ENCODE peak calls at places on chromosome 2, in five cellular contexts. One of them, this sample, is unnamed.

GRCh38 chr2:170215019-170215418 is 37.1 kb downstream of the MYO3B start:
- DNase-seq in mammary epithelial cell: no peak
- DNase-seq in MM.1S: no peak
- DNase-seq in GM23338: peak
- DNase-seq in A549: no peak
- DNase-seq in this sample: no peak

GRCh38 chr2:121831841-121832240 is 76.4 kb downstream of the TSN start:
- DNase-seq in mammary epithelial cell: no peak
- DNase-seq in MM.1S: no peak
- DNase-seq in GM23338: no peak
- DNase-seq in A549: no peak
- DNase-seq in this sample: no peak

GRCh38 chr2:210399440-210400041 is 77.0 kb downstream of the LANCL1 start:
- DNase-seq in mammary epithelial cell: peak
- DNase-seq in MM.1S: peak
- DNase-seq in GM23338: no peak
- DNase-seq in A549: no peak
- DNase-seq in this sample: no peak

GRCh38 chr2:43000242-43001054 is 208.1 kb upstream of the HAAO start:
- DNase-seq in mammary epithelial cell: no peak
- DNase-seq in MM.1S: no peak
- DNase-seq in GM23338: no peak
- DNase-seq in A549: no peak
- DNase-seq in this sample: no peak

GRCh38 chr2:172198908-172199307 is 96.2 kb upstream of the DLX2 start:
- DNase-seq in mammary epithelial cell: peak
- DNase-seq in MM.1S: no peak
- DNase-seq in GM23338: no peak
- DNase-seq in A549: no peak
- DNase-seq in this sample: no peak

GRCh38 chr2:56522605-56523089 is 338.9 kb downstream of the CCDC85A start:
- DNase-seq in mammary epithelial cell: no peak
- DNase-seq in MM.1S: no peak
- DNase-seq in GM23338: no peak
- DNase-seq in A549: no peak
- DNase-seq in this sample: no peak

GRCh38 chr2:167550448-167550847 is 662.2 kb downstream of the XIRP2 start:
- DNase-seq in mammary epithelial cell: no peak
- DNase-seq in MM.1S: peak
- DNase-seq in GM23338: peak
- DNase-seq in A549: peak
- DNase-seq in this sample: no peak

GRCh38 chr2:180058993-180059392 is 51.9 kb upstream of the CWC22 start:
- DNase-seq in mammary epithelial cell: no peak
- DNase-seq in MM.1S: no peak
- DNase-seq in GM23338: peak
- DNase-seq in A549: no peak
- DNase-seq in this sample: no peak

GRCh38 chr2:138997849-138998517 is 217.8 kb upstream of the NXPH2 start:
- DNase-seq in mammary epithelial cell: peak
- DNase-seq in MM.1S: no peak
- DNase-seq in GM23338: no peak
- DNase-seq in A549: no peak
- DNase-seq in this sample: no peak

GRCh38 chr2:208146006-208146405 is at the start of gene CRYGB:
- DNase-seq in mammary epithelial cell: no peak
- DNase-seq in MM.1S: no peak
- DNase-seq in GM23338: peak
- DNase-seq in A549: no peak
- DNase-seq in this sample: no peak

GRCh38 chr2:187118331-187119099 is 269.5 kb upstream of the ZSWIM2 start:
- DNase-seq in mammary epithelial cell: no peak
- DNase-seq in MM.1S: no peak
- DNase-seq in GM23338: no peak
- DNase-seq in A549: no peak
- DNase-seq in this sample: no peak

GRCh38 chr2:187115627-187116026 is 266.7 kb upstream of the ZSWIM2 start:
- DNase-seq in mammary epithelial cell: no peak
- DNase-seq in MM.1S: no peak
- DNase-seq in GM23338: no peak
- DNase-seq in A549: no peak
- DNase-seq in this sample: no peak

DNA sequence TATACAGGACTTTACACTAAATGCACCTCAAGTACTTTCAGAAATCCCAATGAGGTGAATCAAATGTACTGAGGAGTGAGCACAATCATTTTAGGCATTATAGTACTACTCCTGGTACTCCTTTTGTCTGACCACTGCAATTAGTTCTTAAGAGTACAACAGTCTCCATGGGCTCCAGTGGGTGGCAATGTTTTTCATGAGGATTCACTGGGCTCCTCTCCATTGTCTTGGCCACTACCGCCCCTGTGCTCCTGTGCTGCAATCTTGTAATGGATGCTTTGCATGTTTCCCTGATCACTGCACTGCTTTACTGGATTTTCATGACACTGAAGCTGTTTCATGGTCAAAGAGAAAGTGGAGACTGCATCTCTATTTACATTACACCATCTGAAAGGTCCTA is 268.5 kb upstream of the ZSWIM2 start:
- DNase-seq in mammary epithelial cell: no peak
- DNase-seq in MM.1S: no peak
- DNase-seq in GM23338: peak
- DNase-seq in A549: no peak
- DNase-seq in this sample: no peak
- TF ChIP-seq CTCF in mammary epithelial cell: no peak
- TF ChIP-seq CTCF in MM.1S: no peak
- TF ChIP-seq CTCF in GM23338: peak
- TF ChIP-seq CTCF in A549: no peak
- TF ChIP-seq CTCF in this sample: no peak

GRCh38 chr2:142254057-142254456 is 123.2 kb upstream of the LRP1B start:
- DNase-seq in mammary epithelial cell: no peak
- DNase-seq in MM.1S: no peak
- DNase-seq in GM23338: no peak
- DNase-seq in A549: no peak
- DNase-seq in this sample: no peak
- H3K4me2 ChIP-seq in mammary epithelial cell: no peak
- H3K4me2 ChIP-seq in MM.1S: no peak
- H3K4me2 ChIP-seq in GM23338: no peak
- H3K4me2 ChIP-seq in A549: no peak
- H3K4me2 ChIP-seq in this sample: no peak

GRCh38 chr2:217108086-217108485 is 248.2 kb upstream of the TNP1 start:
- DNase-seq in mammary epithelial cell: no peak
- DNase-seq in MM.1S: no peak
- DNase-seq in GM23338: no peak
- DNase-seq in A549: no peak
- DNase-seq in this sample: no peak

GRCh38 chr2:217105733-217106649 is 246.1 kb upstream of the TNP1 start:
- DNase-seq in mammary epithelial cell: peak
- DNase-seq in MM.1S: no peak
- DNase-seq in GM23338: peak
- DNase-seq in A549: peak
- DNase-seq in this sample: peak

GRCh38 chr2:217107480-217107879 is 247.6 kb upstream of the TNP1 start:
- DNase-seq in mammary epithelial cell: no peak
- DNase-seq in MM.1S: no peak
- DNase-seq in GM23338: no peak
- DNase-seq in A549: no peak
- DNase-seq in this sample: no peak

GRCh38 chr2:217108575-217109027 is 248.7 kb upstream of the TNP1 start:
- DNase-seq in mammary epithelial cell: no peak
- DNase-seq in MM.1S: no peak
- DNase-seq in GM23338: no peak
- DNase-seq in A549: no peak
- DNase-seq in this sample: peak

GRCh38 chr2:217106650-217107014 is 246.8 kb upstream of the TNP1 start:
- DNase-seq in mammary epithelial cell: no peak
- DNase-seq in MM.1S: no peak
- DNase-seq in GM23338: peak
- DNase-seq in A549: no peak
- DNase-seq in this sample: no peak
- TF ChIP-seq CTCF in mammary epithelial cell: peak
- TF ChIP-seq CTCF in MM.1S: peak
- TF ChIP-seq CTCF in GM23338: peak
- TF ChIP-seq CTCF in A549: peak
- TF ChIP-seq CTCF in this sample: peak

GRCh38 chr2:142875010-142875409 is 2.5 kb upstream of the KYNU start:
- DNase-seq in mammary epithelial cell: peak
- DNase-seq in MM.1S: no peak
- DNase-seq in GM23338: no peak
- DNase-seq in A549: no peak
- DNase-seq in this sample: no peak
- H3K4me2 ChIP-seq in mammary epithelial cell: peak
- H3K4me2 ChIP-seq in MM.1S: no peak
- H3K4me2 ChIP-seq in GM23338: no peak
- H3K4me2 ChIP-seq in A549: peak
- H3K4me2 ChIP-seq in this sample: peak

This sample was measured in PC-9.